ENCODE peak calls at places on chromosome 11, in ten cellular contexts. J, X, Q, N, F, B, I, D, T and P are unnamed samples.

GRCh38 chr11:102269927-102270326 is 47.4 kb upstream of the BIRC3 start:
- DNase-seq in J (no peak), X (peak; percentile 74), Q (no peak), N (peak; percentile 98), F (no peak), B (no peak), I (peak; percentile 23), D (no peak), T (no peak), P (no peak)

GRCh38 chr11:45266693-45267451 is 19.3 kb downstream of the SYT13 start:
- DNase-seq in J (no peak), X (no peak), Q (peak; percentile 85), N (no peak), F (no peak), B (no peak), I (no peak), D (peak; percentile 19), T (peak; percentile 52), P (no peak)

GRCh38 chr11:88193278-88193677 is 18.0 kb upstream of the RAB38 start:
- DNase-seq in J (no peak), X (no peak), Q (no peak), N (no peak), F (no peak), B (no peak), I (no peak), D (no peak), T (no peak), P (no peak)

GRCh38 chr11:104841973-104842372 is 56.3 kb downstream of the CASP12 start:
- DNase-seq in J (no peak), X (peak; percentile 3), Q (no peak), N (no peak), F (no peak), B (no peak), I (no peak), D (no peak), T (no peak), P (no peak)

GRCh38 chr11:29310016-29310415 is 706.8 kb downstream of the KCNA4 start:
- DNase-seq in J (no peak), X (peak; percentile 79), Q (no peak), N (peak; percentile 76), F (no peak), B (no peak), I (peak; percentile 87), D (no peak), T (no peak), P (no peak)

GRCh38 chr11:46655631-46656030 is 38.3 kb downstream of the ATG13 start:
- DNase-seq in J (no peak), X (peak; percentile 20), Q (no peak), N (no peak), F (no peak), B (no peak), I (peak; percentile 66), D (no peak), T (no peak), P (no peak)

GRCh38 chr11:123454060-123454651 is 24.1 kb downstream of the GRAMD1B start:
- DNase-seq in J (no peak), X (peak; percentile 76), Q (no peak), N (peak; percentile 80), F (peak; percentile 30), B (no peak), I (peak; percentile 96), D (no peak), T (no peak), P (no peak)

GRCh38 chr11:3655548-3655947 is 10.6 kb downstream of the ART1 start:
- DNase-seq in J (no peak), X (no peak), Q (no peak), N (no peak), F (no peak), B (no peak), I (no peak), D (no peak), T (no peak), P (no peak)

GRCh38 chr11:31720666-31721199 is 90.4 kb downstream of the PAX6 start:
- DNase-seq in J (no peak), X (no peak), Q (no peak), N (no peak), F (no peak), B (no peak), I (no peak), D (no peak), T (no peak), P (no peak)

GRCh38 chr11:115391598-115391997 is 112.6 kb downstream of the CADM1 start:
- DNase-seq in J (no peak), X (no peak), Q (no peak), N (no peak), F (no peak), B (no peak), I (no peak), D (peak; percentile 35), T (peak; percentile 63), P (no peak)

GRCh38 chr11:35343033-35343598 is 76.2 kb downstream of the SLC1A2 start:
- DNase-seq in J (no peak), X (no peak), Q (no peak), N (no peak), F (no peak), B (no peak), I (no peak), D (no peak), T (no peak), P (no peak)

GRCh38 chr11:60830478-60831142 is 11.3 kb upstream of the CCDC86 start:
- DNase-seq in J (no peak), X (no peak), Q (no peak), N (peak; percentile 91), F (no peak), B (no peak), I (no peak), D (no peak), T (no peak), P (no peak)

GRCh38 chr11:64144587-64145295 is 21.2 kb downstream of the MACROD1 start:
- DNase-seq in J (no peak), X (no peak), Q (no peak), N (no peak), F (no peak), B (no peak), I (no peak), D (peak; percentile 80), T (no peak), P (no peak)

GRCh38 chr11:105022527-105022926 is 441 bp downstream of the CASP5 start:
- DNase-seq in J (no peak), X (no peak), Q (no peak), N (no peak), F (no peak), B (no peak), I (no peak), D (no peak), T (no peak), P (no peak)

GRCh38 chr11:93525601-93526000 is 17.6 kb downstream of the SMCO4 start:
- DNase-seq in J (no peak), X (peak; percentile 81), Q (no peak), N (no peak), F (no peak), B (no peak), I (peak; percentile 68), D (no peak), T (no peak), P (no peak)

GRCh38 chr11:90661233-90661632 is 438.4 kb upstream of the CHORDC1 start:
- DNase-seq in J (no peak), X (no peak), Q (no peak), N (no peak), F (no peak), B (no peak), I (no peak), D (no peak), T (no peak), P (no peak)

GRCh38 chr11:20310596-20311394 is 52.7 kb upstream of the HTATIP2 start:
- DNase-seq in J (no peak), X (no peak), Q (no peak), N (no peak), F (no peak), B (no peak), I (no peak), D (peak; percentile 80), T (peak; percentile 79), P (no peak)

GRCh38 chr11:84212467-84213390 is 926.6 kb upstream of the CCDC90B start:
- DNase-seq in J (no peak), X (no peak), Q (no peak), N (no peak), F (no peak), B (no peak), I (no peak), D (no peak), T (no peak), P (no peak)

GRCh38 chr11:34028407-34028804 is 23.1 kb upstream of the CAPRIN1 start:
- DNase-seq in J (peak; percentile 33), X (peak; percentile 85), Q (no peak), N (peak; percentile 8), F (no peak), B (no peak), I (no peak), D (no peak), T (no peak), P (no peak)

GRCh38 chr11:74019860-74020259 is 11.0 kb upstream of the UCP3 start:
- DNase-seq in J (no peak), X (peak; percentile 72), Q (no peak), N (peak; percentile 75), F (no peak), B (no peak), I (no peak), D (no peak), T (no peak), P (no peak)

GRCh38 chr11:66953431-66953833 is 4.8 kb downstream of the PC start:
- DNase-seq in J (no peak), X (no peak), Q (no peak), N (no peak), F (no peak), B (no peak), I (no peak), D (no peak), T (no peak), P (no peak)

GRCh38 chr11:99020324-99021225 is at the start of gene CNTN5:
- DNase-seq in J (peak; percentile 20), X (peak; percentile 22), Q (peak; percentile 61), N (peak; percentile 49), F (no peak), B (peak; percentile 16), I (peak; percentile 49), D (peak; percentile 87), T (peak; percentile 85), P (no peak)
- H3K4me3 ChIP-seq in J (peak within 1 kb of the TSS; percentile 62), X (peak within 1 kb of the TSS; percentile 45), Q (peak within 1 kb of the TSS; percentile 52), N (peak within 1 kb of the TSS; percentile 25), F (no peak within 1 kb of the TSS), B (peak within 1 kb of the TSS; percentile 51), I (peak within 1 kb of the TSS; percentile 52), D (peak within 1 kb of the TSS; percentile 79), T (peak within 1 kb of the TSS; percentile 63), P (no peak within 1 kb of the TSS)

GRCh38 chr11:61972112-61972795 is 4.8 kb upstream of the FTH1 start:
- DNase-seq in J (no peak), X (no peak), Q (no peak), N (no peak), F (no peak), B (no peak), I (no peak), D (no peak), T (no peak), P (no peak)
- H3K4me3 ChIP-seq in J (peak overlapping the region; percentile 38), X (peak overlapping the region; percentile 49), Q (no peak overlapping the region), N (peak overlapping the region; percentile 4), F (no peak overlapping the region), B (no peak overlapping the region), I (peak overlapping the region; percentile 40), D (no peak overlapping the region), T (no peak overlapping the region), P (no peak overlapping the region)

GRCh38 chr11:130299978-130300377 is 14.7 kb downstream of the ZBTB44 start:
- DNase-seq in J (no peak), X (no peak), Q (no peak), N (no peak), F (no peak), B (no peak), I (no peak), D (no peak), T (no peak), P (no peak)
- H3K4me3 ChIP-seq in J (no peak overlapping the region), X (no peak overlapping the region), Q (no peak overlapping the region), N (no peak overlapping the region), F (no peak overlapping the region), B (no peak overlapping the region), I (no peak overlapping the region), D (no peak overlapping the region), T (no peak overlapping the region), P (no peak overlapping the region)

GRCh38 chr11:70272009-70272408 is 1.5 kb downstream of the PPFIA1 start:
- DNase-seq in J (no peak), X (no peak), Q (no peak), N (no peak), F (no peak), B (no peak), I (no peak), D (no peak), T (no peak), P (no peak)
- H3K4me3 ChIP-seq in J (peak overlapping the region; percentile 97), X (peak overlapping the region; percentile 92), Q (no peak overlapping the region), N (no peak overlapping the region), F (no peak overlapping the region), B (no peak overlapping the region), I (peak overlapping the region; percentile 81), D (no peak overlapping the region), T (peak overlapping the region; percentile 86), P (peak overlapping the region; percentile 83)